ENCODE peak calls at places on chromosomes 7 and 10, in six cellular contexts. N, A, D, Q, I and P are unnamed samples.

GRCh38 chr10:133127291-133128125 is 32.5 kb upstream of the KNDC1 start:
- DNase-seq in I (peak; percentile 88), N (peak; percentile 88), Q (no peak), D (no peak), A (no peak), P (peak; percentile 25)

GRCh38 chr10:34808789-34809745 is 6.0 kb downstream of the PARD3 start:
- DNase-seq in D (no peak), A (no peak), Q (no peak), I (no peak), N (no peak), P (no peak)

GRCh38 chr7:192035-192649 is at the start of gene FAM20C:
- DNase-seq in I (no peak), N (no peak), A (no peak), Q (no peak), D (peak; percentile 53), P (no peak)

GRCh38 chr7:132383962-132384361 is 192.3 kb downstream of the PLXNA4 start:
- DNase-seq in I (no peak), D (no peak), N (no peak), A (no peak), Q (no peak), P (no peak)

GRCh38 chr10:48493083-48493871 is 111.6 kb downstream of the ARHGAP22 start:
- DNase-seq in A (no peak), I (peak; percentile 42), N (no peak), Q (no peak), D (no peak), P (no peak)

GRCh38 chr10:129912161-129912917 is 51.7 kb downstream of the EBF3 start:
- DNase-seq in I (no peak), D (no peak), N (no peak), Q (no peak), A (no peak), P (no peak)

GRCh38 chr7:98119257-98119918 is 12.7 kb downstream of the LMTK2 start:
- DNase-seq in I (no peak), N (no peak), D (no peak), A (no peak), Q (peak; percentile 53), P (no peak)

GRCh38 chr10:34434119-34434594 is 380.9 kb downstream of the PARD3 start:
- DNase-seq in I (no peak), D (no peak), Q (no peak), A (no peak), N (peak; percentile 4), P (no peak)

GRCh38 chr7:134619627-134620331 is 26.9 kb upstream of the BPGM start:
- DNase-seq in N (no peak), I (no peak), A (no peak), Q (no peak), D (no peak), P (no peak)

GRCh38 chr7:47290867-47291266 is 291.0 kb downstream of the TNS3 start:
- DNase-seq in D (no peak), I (no peak), N (no peak), Q (no peak), A (no peak), P (no peak)

GRCh38 chr7:22356855-22357310 is at the start of gene RAPGEF5:
- DNase-seq in I (peak; percentile 63), A (no peak), N (no peak), Q (no peak), D (peak; percentile 67), P (peak; percentile 65)

DNA sequence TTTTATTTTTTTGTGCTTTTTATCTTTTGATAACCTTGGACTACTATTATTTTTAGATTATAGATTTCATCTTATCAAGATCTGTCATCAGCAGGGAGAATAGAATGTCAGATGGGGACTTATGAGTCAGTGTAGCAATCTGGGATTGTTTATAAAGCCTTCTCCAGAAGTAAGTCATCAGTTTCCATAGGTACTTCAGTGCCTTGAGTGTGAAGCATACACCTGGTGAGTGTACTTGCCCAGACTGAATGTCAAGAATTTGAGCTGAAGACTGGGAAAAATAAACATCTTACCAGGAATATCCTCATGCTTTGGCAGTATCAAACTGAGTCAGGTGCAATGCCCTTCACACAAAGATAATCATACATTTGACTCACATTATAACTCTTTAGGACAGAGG is 2.2 kb downstream of the CASD1 start:
- DNase-seq in Q (no peak), A (no peak), N (no peak), D (no peak), I (no peak), P (no peak)
- TF ChIP-seq TAF1 in Q (no peak), A (no peak), N (no peak), D (no peak), I (no peak), P (no peak)

DNA sequence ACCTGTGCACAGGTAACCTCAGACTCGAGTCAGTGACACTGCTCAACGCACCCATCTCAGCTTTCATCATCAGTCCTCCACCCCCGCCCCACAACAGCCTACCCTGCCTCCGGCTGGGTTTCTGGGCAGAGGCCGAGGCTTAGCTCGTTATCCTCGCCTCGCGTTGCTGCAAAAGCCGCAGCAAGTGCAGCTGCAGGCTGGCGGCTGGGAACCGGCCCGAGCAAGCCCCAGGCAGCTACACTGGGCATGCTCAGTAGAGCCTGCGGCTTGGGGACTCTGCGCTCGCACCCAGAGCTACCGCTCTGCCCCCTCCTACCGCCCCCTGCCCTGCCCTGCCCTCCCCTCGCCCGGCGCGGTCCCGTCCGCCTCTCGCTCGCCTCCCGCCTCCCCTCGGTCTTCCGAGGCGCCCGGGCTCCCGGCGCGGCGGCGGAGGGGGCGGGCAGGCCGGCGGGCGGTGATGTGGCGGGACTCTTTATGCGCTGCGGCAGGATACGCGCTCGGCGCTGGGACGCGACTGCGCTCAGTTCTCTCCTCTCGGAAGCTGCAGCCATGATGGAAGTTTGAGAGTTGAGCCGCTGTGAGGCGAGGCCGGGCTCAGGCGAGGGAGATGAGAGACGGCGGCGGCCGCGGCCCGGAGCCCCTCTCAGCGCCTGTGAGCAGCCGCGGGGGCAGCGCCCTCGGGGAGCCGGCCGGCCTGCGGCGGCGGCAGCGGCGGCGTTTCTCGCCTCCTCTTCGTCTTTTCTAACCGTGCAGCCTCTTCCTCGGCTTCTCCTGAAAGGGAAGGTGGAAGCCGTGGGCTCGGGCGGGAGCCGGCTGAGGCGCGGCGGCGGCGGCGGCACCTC is at the start of the genes KLLN and PTEN:
- DNase-seq in Q (peak; percentile 79), D (peak; percentile 59), N (peak; percentile 72), I (peak; percentile 90), A (peak; percentile 55), P (peak; percentile 65)
- TF ChIP-seq POLR2A in Q (peak; percentile 66), D (peak; percentile 74), N (peak; percentile 45), I (peak; percentile 74), A (peak; percentile 88), P (peak; percentile 85)

DNA sequence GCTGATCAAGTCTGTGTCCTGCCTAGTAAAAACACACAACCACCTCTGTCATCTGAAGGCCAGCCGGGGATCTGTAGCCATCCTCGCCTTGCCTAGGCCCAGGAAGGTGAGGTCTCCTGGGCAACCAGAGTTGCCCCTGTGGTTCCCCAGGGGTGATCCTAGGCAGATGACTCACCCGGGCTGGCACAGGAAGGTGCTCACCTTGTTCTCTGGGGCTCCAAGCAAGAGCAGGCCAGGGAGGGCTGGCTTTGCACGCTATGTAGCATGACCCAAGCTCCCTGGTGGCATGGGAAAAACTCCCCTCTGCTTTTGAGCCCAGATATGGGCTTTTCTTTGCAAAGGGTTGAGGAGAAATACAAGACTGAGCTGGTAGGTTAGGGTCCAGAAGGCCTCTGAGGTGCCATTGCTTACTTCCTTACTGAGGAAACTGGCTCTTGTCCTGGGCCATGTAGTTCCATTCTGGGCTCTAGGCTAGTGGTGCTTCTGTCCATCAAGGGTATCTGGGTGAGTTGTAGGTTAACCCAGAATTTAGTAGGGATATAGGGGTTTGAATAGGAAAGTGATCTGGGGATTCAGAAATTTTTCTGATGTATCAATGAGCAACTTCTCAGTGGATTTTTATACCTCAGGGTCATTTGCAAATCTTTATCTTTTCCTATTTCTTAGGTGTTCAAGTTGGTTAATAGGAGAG is 112.0 kb downstream of the NT5C2 start:
- DNase-seq in I (no peak), N (no peak), A (no peak), Q (no peak), D (no peak), P (no peak)
- TF ChIP-seq POLR2AphosphoS5 in I (no peak), N (no peak), A (peak; percentile 31), Q (peak; percentile 21), D (no peak), P (no peak)

GRCh38 chr10:47299611-47299988 is 397 bp upstream of the GDF10 start:
- DNase-seq in A (no peak), N (no peak), D (no peak), I (no peak), Q (no peak), P (no peak)
- TF ChIP-seq TAF1 in A (no peak), N (no peak), D (no peak), I (no peak), Q (no peak), P (no peak)